ENCODE peak calls at places on chromosomes 16 and 17, in seven cellular contexts. P, D, S, U, E, M and Q are unnamed samples.
A peak's percentile ranks its signal among the peaks of the same experiment; 100 is the strongest.

GRCh38 chr17:65515512-65515911 is 45.9 kb downstream of the AXIN2 start:
- DNase-seq in S (no peak), M (no peak), E (no peak), U (no peak), D (no peak), P (no peak), Q (no peak)

GRCh38 chr16:69318177-69318910 is 7.2 kb downstream of the VPS4A start:
- DNase-seq in P (no peak), E (no peak), U (no peak), S (no peak), M (no peak), D (no peak), Q (no peak)

GRCh38 chr16:84520778-84521770 is 16.6 kb upstream of the MEAK7 start:
- DNase-seq in D (no peak), U (no peak), S (no peak), M (peak; percentile 58), P (no peak), E (no peak), Q (no peak)

GRCh38 chr16:85469929-85470590 is 143.1 kb upstream of the GSE1 start:
- DNase-seq in U (no peak), S (no peak), P (no peak), M (no peak), E (no peak), D (no peak), Q (no peak)

GRCh38 chr17:42221886-42222745 is 27.8 kb upstream of the GHDC start:
- DNase-seq in E (no peak), S (peak; percentile 82), M (peak; percentile 63), U (peak; percentile 63), D (peak; percentile 81), P (peak; percentile 72), Q (peak; percentile 65)

GRCh38 chr17:42068979-42069378 is 18.6 kb upstream of the C17orf113 start:
- DNase-seq in U (no peak), M (no peak), E (no peak), D (no peak), P (no peak), S (no peak), Q (no peak)

GRCh38 chr17:5431929-5432556 is 6.9 kb downstream of the C1QBP start:
- DNase-seq in S (no peak), U (no peak), M (no peak), P (no peak), E (no peak), D (no peak), Q (no peak)

GRCh38 chr17:540632-541031 is 174.0 kb downstream of the VPS53 start:
- DNase-seq in M (no peak), S (no peak), P (no peak), U (no peak), E (no peak), D (no peak), Q (no peak)

GRCh38 chr17:68854509-68854908 is 100.7 kb downstream of the ABCA8 start:
- DNase-seq in M (no peak), P (no peak), S (no peak), D (no peak), E (no peak), U (no peak), Q (no peak)

GRCh38 chr16:1772362-1772907 is at the start of gene EME2:
- DNase-seq in P (no peak), D (no peak), U (peak; percentile 39), M (no peak), S (no peak), E (no peak), Q (peak; percentile 35)

GRCh38 chr17:81821603-81822311 is 11.3 kb downstream of the MCRIP1 start:
- DNase-seq in S (peak; percentile 74), D (no peak), M (peak; percentile 92), U (peak; percentile 23), E (no peak), P (no peak), Q (no peak)

GRCh38 chr16:64240586-64240985 is 881.3 kb downstream of the CDH11 start:
- DNase-seq in U (no peak), P (no peak), M (no peak), E (no peak), D (no peak), S (no peak), Q (no peak)

GRCh38 chr16:28318042-28318597 is 25.8 kb downstream of the SBK1 start:
- DNase-seq in P (no peak), M (peak; percentile 10), E (no peak), S (no peak), U (no peak), D (no peak), Q (no peak)

GRCh38 chr16:23334950-23335349 is 32.8 kb downstream of the SCNN1B start:
- DNase-seq in M (no peak), U (no peak), D (no peak), E (no peak), P (no peak), S (no peak), Q (no peak)

GRCh38 chr16:9647981-9648701 is 534.1 kb downstream of the GRIN2A start:
- DNase-seq in U (no peak), D (peak; percentile 24), E (peak; percentile 2), M (no peak), P (peak; percentile 20), S (peak; percentile 6), Q (peak; percentile 11)

GRCh38 chr16:88533945-88534641 is 36.1 kb upstream of the ZC3H18 start:
- DNase-seq in U (peak; percentile 74), D (peak; percentile 97), P (peak; percentile 96), M (peak; percentile 85), S (peak; percentile 69), E (peak; percentile 78), Q (peak; percentile 92)

GRCh38 chr16:75820672-75821071 is 94.4 kb upstream of the CPHXL start:
- DNase-seq in M (no peak), D (no peak), S (no peak), U (no peak), E (no peak), P (no peak), Q (no peak)

GRCh38 chr17:33013596-33014375 is 22.1 kb downstream of the SPACA3 start:
- DNase-seq in M (no peak), D (no peak), U (no peak), E (no peak), S (no peak), P (no peak), Q (no peak)

GRCh38 chr17:64938925-64939474 is 19.7 kb upstream of the LRRC37A3 start:
- DNase-seq in E (peak; percentile 8), S (peak; percentile 53), P (peak; percentile 75), M (peak; percentile 80), D (peak; percentile 81), U (peak; percentile 49), Q (peak; percentile 35)

GRCh38 chr17:55366020-55366481 is 55.6 kb downstream of the MMD start:
- DNase-seq in D (no peak), E (no peak), P (no peak), U (no peak), S (no peak), M (no peak), Q (no peak)